ENCODE peak calls at places on chromosome 5, in eight cellular contexts. One of them, this sample, is unnamed.

GRCh38 chr5:44638286-44638869 is 170.4 kb upstream of the MRPS30 start:
- DNase-seq in progenitor cell of endocrine pancreas: no peak
- DNase-seq in uterus: no peak
- DNase-seq in A549: no peak
- DNase-seq in fibroblast of the aortic adventitia: no peak
- DNase-seq in psoas muscle: no peak
- DNase-seq in BJ: no peak
- DNase-seq in cardiac fibroblast: no peak
- DNase-seq in this sample: no peak

GRCh38 chr5:163503106-163504090 is 2.0 kb upstream of the MAT2B start:
- DNase-seq in progenitor cell of endocrine pancreas: no peak
- DNase-seq in uterus: peak
- DNase-seq in A549: peak
- DNase-seq in fibroblast of the aortic adventitia: peak
- DNase-seq in psoas muscle: peak
- DNase-seq in BJ: peak
- DNase-seq in cardiac fibroblast: peak
- DNase-seq in this sample: no peak

GRCh38 chr5:139710370-139711066 is 62.4 kb downstream of the CXXC5 start:
- DNase-seq in progenitor cell of endocrine pancreas: no peak
- DNase-seq in uterus: peak
- DNase-seq in A549: peak
- DNase-seq in fibroblast of the aortic adventitia: peak
- DNase-seq in psoas muscle: no peak
- DNase-seq in BJ: no peak
- DNase-seq in cardiac fibroblast: peak
- DNase-seq in this sample: no peak

GRCh38 chr5:89268460-89268859 is 385.5 kb upstream of the MEF2C start:
- DNase-seq in progenitor cell of endocrine pancreas: no peak
- DNase-seq in uterus: no peak
- DNase-seq in A549: no peak
- DNase-seq in fibroblast of the aortic adventitia: no peak
- DNase-seq in psoas muscle: no peak
- DNase-seq in BJ: no peak
- DNase-seq in cardiac fibroblast: no peak
- DNase-seq in this sample: no peak

GRCh38 chr5:102670224-102670836 is 84.8 kb upstream of the PAM start:
- DNase-seq in progenitor cell of endocrine pancreas: no peak
- DNase-seq in uterus: no peak
- DNase-seq in A549: peak
- DNase-seq in fibroblast of the aortic adventitia: peak
- DNase-seq in psoas muscle: peak
- DNase-seq in BJ: no peak
- DNase-seq in cardiac fibroblast: peak
- DNase-seq in this sample: no peak

GRCh38 chr5:180121799-180122198 is 50.2 kb upstream of the RNF130 start:
- DNase-seq in progenitor cell of endocrine pancreas: no peak
- DNase-seq in uterus: no peak
- DNase-seq in A549: no peak
- DNase-seq in fibroblast of the aortic adventitia: no peak
- DNase-seq in psoas muscle: no peak
- DNase-seq in BJ: no peak
- DNase-seq in cardiac fibroblast: no peak
- DNase-seq in this sample: no peak

GRCh38 chr5:40442346-40442745 is 237.4 kb upstream of the PTGER4 start:
- DNase-seq in progenitor cell of endocrine pancreas: no peak
- DNase-seq in uterus: no peak
- DNase-seq in A549: no peak
- DNase-seq in fibroblast of the aortic adventitia: no peak
- DNase-seq in psoas muscle: no peak
- DNase-seq in BJ: no peak
- DNase-seq in cardiac fibroblast: peak
- DNase-seq in this sample: no peak

GRCh38 chr5:51378415-51378777 is 4.9 kb upstream of the ISL1 start:
- DNase-seq in progenitor cell of endocrine pancreas: no peak
- DNase-seq in uterus: no peak
- DNase-seq in A549: no peak
- DNase-seq in fibroblast of the aortic adventitia: no peak
- DNase-seq in psoas muscle: no peak
- DNase-seq in BJ: no peak
- DNase-seq in cardiac fibroblast: no peak
- DNase-seq in this sample: no peak

GRCh38 chr5:65102826-65103673 is 334.3 kb downstream of the CWC27 start:
- DNase-seq in progenitor cell of endocrine pancreas: no peak
- DNase-seq in uterus: peak
- DNase-seq in A549: peak
- DNase-seq in fibroblast of the aortic adventitia: peak
- DNase-seq in psoas muscle: peak
- DNase-seq in BJ: no peak
- DNase-seq in cardiac fibroblast: peak
- DNase-seq in this sample: no peak

GRCh38 chr5:127609016-127609415 is 39.9 kb upstream of the CTXN3 start:
- DNase-seq in progenitor cell of endocrine pancreas: no peak
- DNase-seq in uterus: no peak
- DNase-seq in A549: no peak
- DNase-seq in fibroblast of the aortic adventitia: no peak
- DNase-seq in psoas muscle: no peak
- DNase-seq in BJ: no peak
- DNase-seq in cardiac fibroblast: no peak
- DNase-seq in this sample: no peak

GRCh38 chr5:159061186-159061796 is 38.4 kb downstream of the EBF1 start:
- DNase-seq in progenitor cell of endocrine pancreas: no peak
- DNase-seq in uterus: peak
- DNase-seq in A549: no peak
- DNase-seq in fibroblast of the aortic adventitia: peak
- DNase-seq in psoas muscle: peak
- DNase-seq in BJ: no peak
- DNase-seq in cardiac fibroblast: peak
- DNase-seq in this sample: no peak

GRCh38 chr5:3809455-3809854 is 213.8 kb downstream of the IRX1 start:
- DNase-seq in progenitor cell of endocrine pancreas: no peak
- DNase-seq in uterus: no peak
- DNase-seq in A549: no peak
- DNase-seq in fibroblast of the aortic adventitia: no peak
- DNase-seq in psoas muscle: no peak
- DNase-seq in BJ: no peak
- DNase-seq in cardiac fibroblast: no peak
- DNase-seq in this sample: no peak

GRCh38 chr5:157473383-157474370 is 13.7 kb downstream of the NIPAL4 start:
- DNase-seq in progenitor cell of endocrine pancreas: no peak
- DNase-seq in uterus: no peak
- DNase-seq in A549: no peak
- DNase-seq in fibroblast of the aortic adventitia: peak
- DNase-seq in psoas muscle: no peak
- DNase-seq in BJ: peak
- DNase-seq in cardiac fibroblast: peak
- DNase-seq in this sample: no peak

GRCh38 chr5:67032921-67033664 is 163.5 kb downstream of the CD180 start:
- DNase-seq in progenitor cell of endocrine pancreas: no peak
- DNase-seq in uterus: no peak
- DNase-seq in A549: no peak
- DNase-seq in fibroblast of the aortic adventitia: peak
- DNase-seq in psoas muscle: no peak
- DNase-seq in BJ: no peak
- DNase-seq in cardiac fibroblast: peak
- DNase-seq in this sample: no peak

GRCh38 chr5:157603333-157604190 is 28.0 kb upstream of the ADAM19 start:
- DNase-seq in progenitor cell of endocrine pancreas: no peak
- DNase-seq in uterus: no peak
- DNase-seq in A549: peak
- DNase-seq in fibroblast of the aortic adventitia: peak
- DNase-seq in psoas muscle: no peak
- DNase-seq in BJ: peak
- DNase-seq in cardiac fibroblast: peak
- DNase-seq in this sample: no peak

GRCh38 chr5:161851691-161852299 is 3.9 kb downstream of the GABRA1 start:
- DNase-seq in progenitor cell of endocrine pancreas: no peak
- DNase-seq in uterus: no peak
- DNase-seq in A549: peak
- DNase-seq in fibroblast of the aortic adventitia: peak
- DNase-seq in psoas muscle: no peak
- DNase-seq in BJ: no peak
- DNase-seq in cardiac fibroblast: peak
- DNase-seq in this sample: no peak

GRCh38 chr5:111364992-111365391 is 140.8 kb downstream of the CAMK4 start:
- DNase-seq in progenitor cell of endocrine pancreas: peak
- DNase-seq in uterus: no peak
- DNase-seq in A549: no peak
- DNase-seq in fibroblast of the aortic adventitia: peak
- DNase-seq in psoas muscle: no peak
- DNase-seq in BJ: no peak
- DNase-seq in cardiac fibroblast: peak
- DNase-seq in this sample: no peak

GRCh38 chr5:61292130-61292672 is 39.9 kb upstream of the ZSWIM6 start:
- DNase-seq in progenitor cell of endocrine pancreas: no peak
- DNase-seq in uterus: no peak
- DNase-seq in A549: no peak
- DNase-seq in fibroblast of the aortic adventitia: no peak
- DNase-seq in psoas muscle: no peak
- DNase-seq in BJ: no peak
- DNase-seq in cardiac fibroblast: no peak
- DNase-seq in this sample: no peak

GRCh38 chr5:61290815-61291214 is 41.2 kb upstream of the ZSWIM6 start:
- DNase-seq in progenitor cell of endocrine pancreas: no peak
- DNase-seq in uterus: no peak
- DNase-seq in A549: no peak
- DNase-seq in fibroblast of the aortic adventitia: peak
- DNase-seq in psoas muscle: no peak
- DNase-seq in BJ: no peak
- DNase-seq in cardiac fibroblast: peak
- DNase-seq in this sample: no peak

GRCh38 chr5:61289669-61290363 is 42.2 kb upstream of the ZSWIM6 start:
- DNase-seq in progenitor cell of endocrine pancreas: no peak
- DNase-seq in uterus: no peak
- DNase-seq in A549: no peak
- DNase-seq in fibroblast of the aortic adventitia: no peak
- DNase-seq in psoas muscle: no peak
- DNase-seq in BJ: no peak
- DNase-seq in cardiac fibroblast: no peak
- DNase-seq in this sample: no peak

GRCh38 chr5:61286446-61287132 is 45.5 kb upstream of the ZSWIM6 start:
- DNase-seq in progenitor cell of endocrine pancreas: no peak
- DNase-seq in uterus: no peak
- DNase-seq in A549: no peak
- DNase-seq in fibroblast of the aortic adventitia: peak
- DNase-seq in psoas muscle: no peak
- DNase-seq in BJ: no peak
- DNase-seq in cardiac fibroblast: peak
- DNase-seq in this sample: no peak

GRCh38 chr5:61289241-61289640 is 42.8 kb upstream of the ZSWIM6 start:
- DNase-seq in progenitor cell of endocrine pancreas: no peak
- DNase-seq in uterus: no peak
- DNase-seq in A549: no peak
- DNase-seq in fibroblast of the aortic adventitia: no peak
- DNase-seq in psoas muscle: no peak
- DNase-seq in BJ: no peak
- DNase-seq in cardiac fibroblast: peak
- DNase-seq in this sample: no peak
- TF ChIP-seq CTCF in progenitor cell of endocrine pancreas: peak
- TF ChIP-seq CTCF in uterus: no peak
- TF ChIP-seq CTCF in A549: no peak
- TF ChIP-seq CTCF in fibroblast of the aortic adventitia: peak
- TF ChIP-seq CTCF in psoas muscle: no peak
- TF ChIP-seq CTCF in BJ: no peak
- TF ChIP-seq CTCF in cardiac fibroblast: no peak
- TF ChIP-seq CTCF in this sample: no peak

GRCh38 chr5:6850033-6850432 is 136.8 kb downstream of the TENT4A start:
- DNase-seq in progenitor cell of endocrine pancreas: no peak
- DNase-seq in uterus: no peak
- DNase-seq in A549: no peak
- DNase-seq in fibroblast of the aortic adventitia: no peak
- DNase-seq in psoas muscle: no peak
- DNase-seq in BJ: no peak
- DNase-seq in cardiac fibroblast: no peak
- DNase-seq in this sample: no peak

GRCh38 chr5:6843821-6844220 is 130.6 kb downstream of the TENT4A start:
- DNase-seq in progenitor cell of endocrine pancreas: no peak
- DNase-seq in uterus: no peak
- DNase-seq in A549: no peak
- DNase-seq in fibroblast of the aortic adventitia: no peak
- DNase-seq in psoas muscle: no peak
- DNase-seq in BJ: no peak
- DNase-seq in cardiac fibroblast: no peak
- DNase-seq in this sample: no peak

GRCh38 chr5:6849569-6849968 is 136.3 kb downstream of the TENT4A start:
- DNase-seq in progenitor cell of endocrine pancreas: no peak
- DNase-seq in uterus: no peak
- DNase-seq in A549: no peak
- DNase-seq in fibroblast of the aortic adventitia: no peak
- DNase-seq in psoas muscle: no peak
- DNase-seq in BJ: no peak
- DNase-seq in cardiac fibroblast: no peak
- DNase-seq in this sample: no peak

GRCh38 chr5:6845856-6846255 is 132.6 kb downstream of the TENT4A start:
- DNase-seq in progenitor cell of endocrine pancreas: no peak
- DNase-seq in uterus: no peak
- DNase-seq in A549: no peak
- DNase-seq in fibroblast of the aortic adventitia: no peak
- DNase-seq in psoas muscle: no peak
- DNase-seq in BJ: no peak
- DNase-seq in cardiac fibroblast: no peak
- DNase-seq in this sample: no peak

DNA sequence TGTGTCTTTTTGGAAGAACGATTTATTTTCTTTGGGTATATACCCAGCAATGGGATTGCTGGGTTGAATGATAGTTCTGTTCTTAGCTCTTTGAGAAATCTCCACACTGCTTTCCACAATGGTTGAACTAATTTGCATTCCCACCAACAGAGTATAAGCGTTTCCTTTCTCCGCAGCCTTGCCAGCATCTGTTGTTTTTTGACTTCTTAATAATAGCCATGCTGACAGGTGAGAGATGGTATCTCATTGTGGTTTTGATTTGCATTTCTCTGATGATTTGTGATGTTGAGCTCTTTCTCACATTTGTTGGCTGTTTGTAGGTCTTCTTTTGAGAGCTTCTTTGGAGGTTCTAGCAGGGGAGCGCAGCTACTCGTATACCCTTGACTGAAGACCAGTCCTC is 134.7 kb downstream of the TENT4A start:
- DNase-seq in progenitor cell of endocrine pancreas: no peak
- DNase-seq in uterus: no peak
- DNase-seq in A549: no peak
- DNase-seq in fibroblast of the aortic adventitia: no peak
- DNase-seq in psoas muscle: no peak
- DNase-seq in BJ: no peak
- DNase-seq in cardiac fibroblast: no peak
- DNase-seq in this sample: no peak
- TF ChIP-seq CTCF in progenitor cell of endocrine pancreas: no peak
- TF ChIP-seq CTCF in uterus: no peak
- TF ChIP-seq CTCF in A549: no peak
- TF ChIP-seq CTCF in fibroblast of the aortic adventitia: no peak
- TF ChIP-seq CTCF in psoas muscle: no peak
- TF ChIP-seq CTCF in BJ: no peak
- TF ChIP-seq CTCF in cardiac fibroblast: no peak
- TF ChIP-seq CTCF in this sample: no peak

GRCh38 chr5:133271606-133272005 is 219.8 kb downstream of the HSPA4 start:
- DNase-seq in progenitor cell of endocrine pancreas: no peak
- DNase-seq in uterus: no peak
- DNase-seq in A549: no peak
- DNase-seq in fibroblast of the aortic adventitia: no peak
- DNase-seq in psoas muscle: no peak
- DNase-seq in BJ: no peak
- DNase-seq in cardiac fibroblast: no peak
- DNase-seq in this sample: no peak
- TF ChIP-seq CTCF in progenitor cell of endocrine pancreas: no peak
- TF ChIP-seq CTCF in uterus: no peak
- TF ChIP-seq CTCF in A549: no peak
- TF ChIP-seq CTCF in fibroblast of the aortic adventitia: no peak
- TF ChIP-seq CTCF in psoas muscle: no peak
- TF ChIP-seq CTCF in BJ: no peak
- TF ChIP-seq CTCF in cardiac fibroblast: no peak
- TF ChIP-seq CTCF in this sample: no peak

GRCh38 chr5:78537821-78538220 is 110.8 kb downstream of the LHFPL2 start:
- DNase-seq in progenitor cell of endocrine pancreas: no peak
- DNase-seq in uterus: peak
- DNase-seq in A549: peak
- DNase-seq in fibroblast of the aortic adventitia: peak
- DNase-seq in psoas muscle: no peak
- DNase-seq in BJ: no peak
- DNase-seq in cardiac fibroblast: peak
- DNase-seq in this sample: no peak
- TF ChIP-seq CTCF in progenitor cell of endocrine pancreas: peak
- TF ChIP-seq CTCF in uterus: peak
- TF ChIP-seq CTCF in A549: peak
- TF ChIP-seq CTCF in fibroblast of the aortic adventitia: peak
- TF ChIP-seq CTCF in psoas muscle: peak
- TF ChIP-seq CTCF in BJ: peak
- TF ChIP-seq CTCF in cardiac fibroblast: peak
- TF ChIP-seq CTCF in this sample: peak

This sample was measured in D721Med.